ENCODE peak calls at places on chromosome 7, in five cellular contexts. O is suprapubic skin; R is CD8-positive, alpha-beta memory T cell; Q is lower lobe of right lung; I is IMR-90. T is an unnamed sample.
A peak's percentile ranks its signal among the peaks of the same experiment; 100 is the strongest.

GRCh38 chr7:37920619-37921339 is at the start of gene EPDR1:
- DNase-seq in O (no peak), R (peak; percentile 31), Q (peak; percentile 83), I (no peak), T (peak; percentile 70)

GRCh38 chr7:47520408-47520807 is 61.5 kb downstream of the TNS3 start:
- DNase-seq in O (peak; percentile 87), R (no peak), Q (no peak), I (peak; percentile 85), T (peak; percentile 18)

GRCh38 chr7:116630932-116631449 is 41.0 kb upstream of the MET start:
- DNase-seq in O (peak; percentile 83), R (no peak), Q (peak; percentile 69), I (peak; percentile 82), T (peak; percentile 93)

GRCh38 chr7:108094933-108095710 is 35.0 kb downstream of the LAMB4 start:
- DNase-seq in O (no peak), R (no peak), Q (no peak), I (peak; percentile 91), T (no peak)

GRCh38 chr7:37067961-37068536 is 343.8 kb upstream of the AOAH start:
- DNase-seq in O (no peak), R (no peak), Q (no peak), I (peak; percentile 7), T (no peak)

GRCh38 chr7:150842716-150843115 is 9.6 kb upstream of the AOC1 start:
- DNase-seq in O (no peak), R (no peak), Q (no peak), I (no peak), T (no peak)

GRCh38 chr7:28853150-28853549 is 105.0 kb downstream of the TRIL start:
- DNase-seq in O (no peak), R (no peak), Q (no peak), I (no peak), T (no peak)

GRCh38 chr7:150363872-150364271 is 4.8 kb upstream of the REPIN1 start:
- DNase-seq in O (no peak), R (no peak), Q (no peak), I (no peak), T (no peak)

GRCh38 chr7:36868727-36869411 is 144.6 kb upstream of the AOAH start:
- DNase-seq in O (no peak), R (no peak), Q (no peak), I (no peak), T (no peak)

GRCh38 chr7:73986158-73986631 is 41.8 kb upstream of the ELN start:
- DNase-seq in O (no peak), R (no peak), Q (no peak), I (no peak), T (no peak)

GRCh38 chr7:133258174-133258573 is 5.3 kb downstream of the EXOC4 start:
- DNase-seq in O (no peak), R (no peak), Q (no peak), I (no peak), T (no peak)

GRCh38 chr7:123712619-123713018 is 36.2 kb downstream of the WASL start:
- DNase-seq in O (no peak), R (no peak), Q (no peak), I (peak; percentile 69), T (no peak)

GRCh38 chr7:86939197-86939814 is 120.1 kb downstream of the ELAPOR2 start:
- DNase-seq in O (no peak), R (peak; percentile 18), Q (no peak), I (peak; percentile 60), T (no peak)

GRCh38 chr7:139523988-139524815 is 717 bp downstream of the CLEC2L start:
- DNase-seq in O (no peak), R (no peak), Q (no peak), I (no peak), T (no peak)

GRCh38 chr7:33904680-33905388 is 505 bp upstream of the BMPER start:
- DNase-seq in O (no peak), R (no peak), Q (peak; percentile 44), I (peak; percentile 59), T (no peak)

GRCh38 chr7:129776397-129776792 is 164.9 kb downstream of the NRF1 start:
- DNase-seq in O (no peak), R (no peak), Q (no peak), I (no peak), T (no peak)

GRCh38 chr7:41003031-41003925 is 699.6 kb downstream of the INHBA start:
- DNase-seq in O (no peak), R (no peak), Q (peak; percentile 55), I (peak; percentile 40), T (no peak)

GRCh38 chr7:93851536-93851935 is 39.0 kb downstream of the TFPI2 start:
- DNase-seq in O (no peak), R (no peak), Q (no peak), I (peak; percentile 1), T (no peak)

GRCh38 chr7:47763063-47763974 is 181.4 kb upstream of the TNS3 start:
- DNase-seq in O (no peak), R (no peak), Q (no peak), I (peak; percentile 96), T (peak; percentile 42)

GRCh38 chr7:25930492-25931048 is 221.4 kb upstream of the NFE2L3 start:
- DNase-seq in O (no peak), R (no peak), Q (no peak), I (no peak), T (no peak)

GRCh38 chr7:46160861-46161260 is 239.8 kb upstream of the IGFBP3 start:
- DNase-seq in O (no peak), R (no peak), Q (no peak), I (no peak), T (no peak)

GRCh38 chr7:107785926-107786325 is 17.1 kb downstream of the SLC26A3 start:
- DNase-seq in O (no peak), R (no peak), Q (no peak), I (no peak), T (no peak)

GRCh38 chr7:140316165-140316661 is 82.1 kb downstream of the SLC37A3 start:
- DNase-seq in O (peak; percentile 88), R (no peak), Q (peak; percentile 82), I (peak; percentile 73), T (no peak)

GRCh38 chr7:66894463-66895080 is 26.5 kb upstream of the TMEM248 start:
- DNase-seq in O (no peak), R (no peak), Q (no peak), I (peak; percentile 46), T (no peak)

GRCh38 chr7:42868456-42868855 is 43.4 kb downstream of the C7orf25 start:
- DNase-seq in O (no peak), R (no peak), Q (no peak), I (no peak), T (no peak)

GRCh38 chr7:240887-241421 is 48.6 kb downstream of the FAM20C start:
- DNase-seq in O (no peak), R (no peak), Q (no peak), I (no peak), T (no peak)

GRCh38 chr7:135509839-135510602 is at the start of gene CNOT4:
- DNase-seq in O (peak; percentile 96), R (peak; percentile 94), Q (peak; percentile 97), I (peak; percentile 92), T (peak; percentile 98)
- H3K4me1 ChIP-seq in O (peaks cover 27% of the 10 kb centered on the region), R (peaks cover 28% of the 10 kb centered on the region), Q (peaks cover 32% of the 10 kb centered on the region), I (no peaks in the 10 kb centered on the region), T (peaks cover 15% of the 10 kb centered on the region)

DNA sequence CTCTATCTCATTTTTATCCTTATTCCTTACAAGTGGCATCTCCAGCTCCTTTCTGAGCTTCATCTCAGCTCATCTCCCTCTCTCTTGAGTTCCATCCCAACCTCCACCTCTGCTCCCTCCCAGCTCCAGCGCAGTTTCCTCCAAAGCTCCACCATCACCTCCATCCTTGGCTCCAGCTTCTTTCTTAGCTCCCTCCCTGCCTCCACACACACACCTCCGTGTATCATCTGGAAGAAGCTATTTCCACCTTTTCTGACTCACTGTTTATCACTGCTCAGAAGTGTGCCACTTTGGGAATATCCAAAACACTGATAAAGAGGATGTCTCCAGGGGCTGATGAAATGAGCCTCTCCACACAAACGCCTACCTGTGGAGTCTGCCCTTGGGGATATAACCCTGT is 481.4 kb downstream of the PTPRN2 start:
- DNase-seq in O (no peak), R (no peak), Q (no peak), I (no peak), T (no peak)
- H3K27me3 ChIP-seq in O (no peaks in the 10 kb centered on the region), R (no peaks in the 10 kb centered on the region), Q (no peaks in the 10 kb centered on the region), I (no peaks in the 10 kb centered on the region), T (no peaks in the 10 kb centered on the region)

GRCh38 chr7:100546129-100546867 is 7.3 kb downstream of the AGFG2 start:
- DNase-seq in O (no peak), R (peak; percentile 72), Q (no peak), I (no peak), T (no peak)
- H3K4me1 ChIP-seq in O (peaks cover 62% of the 10 kb centered on the region), R (peaks cover 91% of the 10 kb centered on the region), Q (peaks cover 66% of the 10 kb centered on the region), I (peaks cover 28% of the 10 kb centered on the region), T (peaks cover 74% of the 10 kb centered on the region)

GRCh38 chr7:51314041-51314440 is 2.6 kb downstream of the COBL start:
- DNase-seq in O (no peak), R (no peak), Q (no peak), I (no peak), T (no peak)

GRCh38 chr7:51313276-51314035 is 3.2 kb downstream of the COBL start:
- DNase-seq in O (no peak), R (no peak), Q (no peak), I (no peak), T (no peak)

GRCh38 chr7:51316262-51316665 is 345 bp downstream of the COBL start:
- DNase-seq in O (no peak), R (no peak), Q (peak; percentile 71), I (no peak), T (peak; percentile 58)

GRCh38 chr7:51315393-51316261 is 982 bp downstream of the COBL start:
- DNase-seq in O (no peak), R (no peak), Q (peak; percentile 56), I (no peak), T (peak; percentile 92)

DNA sequence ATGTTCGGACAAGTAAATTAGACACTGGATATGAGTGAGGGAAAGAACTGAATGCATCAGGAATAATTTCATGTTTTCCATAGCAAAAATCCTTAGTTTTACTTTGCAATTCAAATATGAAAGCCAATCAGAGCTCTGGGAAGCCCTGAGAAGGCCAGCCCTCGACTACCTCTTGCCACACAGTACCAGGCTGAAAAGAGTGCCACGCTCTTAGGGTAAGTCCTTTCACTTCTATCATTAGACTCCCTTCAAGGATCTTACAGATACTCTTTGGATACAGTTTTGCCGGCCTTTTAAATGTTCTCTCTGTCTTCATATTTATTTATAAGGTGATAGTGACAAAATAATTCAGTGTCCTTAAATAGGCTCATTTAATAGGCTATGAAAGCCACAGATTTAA is 1.9 kb downstream of the COBL start:
- DNase-seq in O (no peak), R (no peak), Q (no peak), I (no peak), T (no peak)
- H3K27me3 ChIP-seq in O (peaks cover 26% of the 10 kb centered on the region), R (no peaks in the 10 kb centered on the region), Q (peaks cover 28% of the 10 kb centered on the region), I (peaks cover 18% of the 10 kb centered on the region), T (no peaks in the 10 kb centered on the region)

GRCh38 chr7:2812119-2812487 is 32.0 kb downstream of the GNA12 start:
- DNase-seq in O (peak; percentile 41), R (no peak), Q (no peak), I (peak; percentile 69), T (no peak)
- H3K4me1 ChIP-seq in O (peaks cover 11% of the 10 kb centered on the region), R (no peaks in the 10 kb centered on the region), Q (peaks cover 40% of the 10 kb centered on the region), I (peaks cover 52% of the 10 kb centered on the region), T (no peaks in the 10 kb centered on the region)

T was measured in Peyer's patch.